ENCODE peak calls at places on chromosomes 4 and X, in five cellular contexts. I is left ventricle myocardium inferior, K is A673, S is AG09309, W is right lobe of liver. Q is an unnamed sample.

GRCh38 chrX:46485897-46486296 is 59.3 kb downstream of the ZNF674 start:
- DNase-seq in S (no peak), I (no peak), K (no peak), W (no peak), Q (no peak)

GRCh38 chr4:117793786-117794369 is 240.4 kb upstream of the NDST3 start:
- DNase-seq in K (no peak), S (no peak), W (no peak), I (no peak), Q (no peak)

GRCh38 chr4:178255172-178255571 is 812.9 kb upstream of the AGA start:
- DNase-seq in S (no peak), K (no peak), W (no peak), I (no peak), Q (no peak)

GRCh38 chrX:30283456-30284200 is 25.6 kb downstream of the NR0B1 start:
- DNase-seq in S (peak; percentile 58), W (no peak), K (peak; percentile 36), I (no peak), Q (peak; percentile 85)

GRCh38 chr4:168514249-168514852 is 17.5 kb downstream of the PALLD start:
- DNase-seq in W (no peak), K (peak; percentile 67), I (no peak), S (no peak), Q (peak; percentile 39)

GRCh38 chr4:159103406-159104131 is 690 bp downstream of the RAPGEF2 start:
- DNase-seq in W (peak; percentile 65), I (peak; percentile 70), K (peak; percentile 70), S (no peak), Q (peak; percentile 78)

GRCh38 chr4:38106301-38106700 is 146.1 kb downstream of the PTTG2 start:
- DNase-seq in W (no peak), K (no peak), S (no peak), I (no peak), Q (no peak)

GRCh38 chrX:51456246-51456645 is 40.1 kb downstream of the NUDT11 start:
- DNase-seq in K (no peak), I (no peak), W (no peak), S (no peak), Q (no peak)

GRCh38 chr4:41318839-41319530 is 62.3 kb downstream of the UCHL1 start:
- DNase-seq in W (no peak), K (no peak), I (peak; percentile 56), S (no peak), Q (no peak)

GRCh38 chr4:147975902-147976301 is 244.0 kb downstream of the ARHGAP10 start:
- DNase-seq in K (no peak), I (no peak), S (peak; percentile 23), W (no peak), Q (peak; percentile 16)

GRCh38 chr4:98529970-98530569 is 128.3 kb downstream of the TSPAN5 start:
- DNase-seq in W (no peak), K (no peak), I (no peak), S (no peak), Q (no peak)

GRCh38 chr4:168877779-168878491 is 132.1 kb downstream of the CBR4 start:
- DNase-seq in I (peak; percentile 64), S (no peak), W (peak; percentile 75), K (peak; percentile 37), Q (peak; percentile 63)

GRCh38 chr4:142567199-142567598 is 278.9 kb downstream of the INPP4B start:
- DNase-seq in W (no peak), K (peak; percentile 68), S (no peak), I (no peak), Q (no peak)

GRCh38 chrX:11239230-11239629 is 54.0 kb upstream of the AMELX start:
- DNase-seq in I (no peak), K (no peak), S (peak; percentile 27), W (no peak), Q (peak; percentile 42)

GRCh38 chr4:36414248-36414647 is 132.8 kb downstream of the DTHD1 start:
- DNase-seq in K (no peak), I (no peak), W (no peak), S (no peak), Q (no peak)

GRCh38 chrX:14496674-14497073 is 32.7 kb upstream of the GLRA2 start:
- DNase-seq in I (no peak), S (no peak), K (no peak), W (no peak), Q (no peak)

GRCh38 chrX:16212436-16212835 is 45.2 kb downstream of the MAGEB17 start:
- DNase-seq in S (no peak), K (peak; percentile 57), I (no peak), W (peak; percentile 22), Q (peak; percentile 36)

GRCh38 chr4:13917010-13917409 is 289.5 kb upstream of the BOD1L1 start:
- DNase-seq in I (no peak), S (peak; percentile 52), W (no peak), K (no peak), Q (no peak)

GRCh38 chrX:18377802-18378201 is 23.3 kb upstream of the SCML2 start:
- DNase-seq in W (no peak), I (no peak), S (no peak), K (peak; percentile 65), Q (peak; percentile 35)

GRCh38 chr4:4668355-4669210 is 126.7 kb upstream of the STX18 start:
- DNase-seq in S (no peak), W (no peak), K (no peak), I (no peak), Q (no peak)

GRCh38 chrX:43813898-43814297 is 68.4 kb downstream of the MAOB start:
- DNase-seq in I (no peak), W (no peak), K (peak; percentile 52), S (no peak), Q (peak; percentile 9)

GRCh38 chr4:185305979-185306442 is 89.7 kb downstream of the LRP2BP start:
- DNase-seq in W (no peak), S (peak; percentile 96), K (no peak), I (no peak), Q (no peak)

GRCh38 chr4:37699874-37700481 is 13.8 kb upstream of the RELL1 start:
- DNase-seq in W (no peak), I (no peak), S (no peak), K (no peak), Q (no peak)

GRCh38 chr4:186948361-186949291 is 225.0 kb upstream of the FAT1 start:
- DNase-seq in S (no peak), I (no peak), K (no peak), W (no peak), Q (peak; percentile 37)

GRCh38 chr4:118712872-118713271 is 27.7 kb downstream of the METTL14 start:
- DNase-seq in K (no peak), S (no peak), W (no peak), I (no peak), Q (no peak)

GRCh38 chr4:9758641-9759317 is 22.7 kb upstream of the DRD5 start:
- DNase-seq in S (no peak), K (no peak), W (no peak), I (no peak), Q (no peak)

GRCh38 chrX:151680805-151681204 is 14.5 kb upstream of the PRRG3 start:
- DNase-seq in K (peak; percentile 58), S (no peak), I (no peak), W (peak; percentile 41), Q (peak; percentile 60)

GRCh38 chr4:24734511-24734910 is 60.9 kb upstream of the SOD3 start:
- DNase-seq in I (no peak), K (no peak), W (no peak), S (no peak), Q (no peak)

GRCh38 chr4:38161208-38162113 is 201.3 kb downstream of the PTTG2 start:
- DNase-seq in K (no peak), S (no peak), W (no peak), I (no peak), Q (no peak)

GRCh38 chrX:49610718-49611310 is 12.0 kb downstream of the GAGE1 start:
- DNase-seq in I (no peak), S (no peak), W (no peak), K (peak; percentile 53), Q (no peak)
- H3K4me3 ChIP-seq in I (no peak overlapping the region), S (no peak overlapping the region), W (no peak overlapping the region), K (no peak overlapping the region), Q (no peak overlapping the region)

DNA sequence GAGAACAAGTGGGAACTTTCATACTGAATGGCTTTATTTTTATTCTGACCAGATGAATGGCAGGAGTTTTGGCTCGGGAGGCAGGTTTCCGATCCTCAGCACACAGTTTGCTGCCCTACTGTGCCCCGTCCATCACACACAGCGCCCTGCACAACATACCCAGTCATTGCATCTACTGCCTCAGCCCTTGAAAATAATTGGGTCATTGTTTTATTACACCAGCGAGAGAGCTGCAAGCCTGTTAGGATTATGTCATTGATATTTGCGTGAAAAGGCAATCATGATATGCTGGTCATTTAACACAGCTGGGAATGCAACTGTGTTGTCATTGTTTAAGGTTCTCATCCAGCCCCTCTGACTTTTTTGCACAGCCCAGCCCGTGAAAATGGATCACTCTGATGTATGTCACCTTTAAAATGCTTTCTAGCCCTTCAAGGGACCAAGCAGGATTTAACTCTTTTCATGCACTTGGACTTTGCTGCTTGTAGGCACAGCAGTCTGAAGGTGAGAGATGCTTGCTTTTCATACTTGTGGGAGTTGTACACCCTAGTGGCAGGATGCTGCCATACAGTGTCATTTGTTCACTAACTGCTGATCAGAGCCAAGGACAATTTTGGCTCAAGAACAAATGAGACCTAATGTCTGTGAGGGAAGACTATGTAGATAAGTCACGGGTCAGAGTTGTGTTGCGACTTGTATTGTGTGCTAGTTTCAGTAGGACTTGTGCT is 62.3 kb downstream of the RTL9 start:
- DNase-seq in I (no peak), K (peak; percentile 27), S (no peak), W (no peak), Q (no peak)
- TF ChIP-seq CTCF in I (no peak), K (peak; percentile 44), S (no peak), W (peak; percentile 27), Q (no peak)

DNA sequence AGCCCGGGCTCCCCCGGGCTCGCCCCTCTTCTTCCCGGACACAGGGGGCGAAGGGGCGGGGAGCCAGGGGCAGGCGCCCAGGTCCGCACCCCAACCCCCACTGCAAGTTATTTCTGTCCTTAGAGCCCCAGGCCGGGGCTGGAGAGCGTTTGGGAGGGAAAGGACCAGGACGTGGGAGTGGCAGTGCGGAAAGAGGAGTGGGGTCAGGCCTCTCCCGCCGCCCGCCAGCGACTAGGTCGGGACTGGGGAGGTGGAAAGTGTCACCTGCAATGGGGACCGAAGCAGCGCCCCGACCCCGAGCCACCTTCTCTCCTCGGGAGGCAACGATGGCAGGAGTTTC is 351 bp downstream of the CCDC160 start:
- DNase-seq in W (no peak), S (no peak), K (no peak), I (no peak), Q (peak; percentile 86)
- H3K4me3 ChIP-seq in W (peak overlapping the region; percentile 40), S (peak overlapping the region; percentile 23), K (peak overlapping the region; percentile 37), I (peak overlapping the region; percentile 67), Q (peak overlapping the region; percentile 90)

DNA sequence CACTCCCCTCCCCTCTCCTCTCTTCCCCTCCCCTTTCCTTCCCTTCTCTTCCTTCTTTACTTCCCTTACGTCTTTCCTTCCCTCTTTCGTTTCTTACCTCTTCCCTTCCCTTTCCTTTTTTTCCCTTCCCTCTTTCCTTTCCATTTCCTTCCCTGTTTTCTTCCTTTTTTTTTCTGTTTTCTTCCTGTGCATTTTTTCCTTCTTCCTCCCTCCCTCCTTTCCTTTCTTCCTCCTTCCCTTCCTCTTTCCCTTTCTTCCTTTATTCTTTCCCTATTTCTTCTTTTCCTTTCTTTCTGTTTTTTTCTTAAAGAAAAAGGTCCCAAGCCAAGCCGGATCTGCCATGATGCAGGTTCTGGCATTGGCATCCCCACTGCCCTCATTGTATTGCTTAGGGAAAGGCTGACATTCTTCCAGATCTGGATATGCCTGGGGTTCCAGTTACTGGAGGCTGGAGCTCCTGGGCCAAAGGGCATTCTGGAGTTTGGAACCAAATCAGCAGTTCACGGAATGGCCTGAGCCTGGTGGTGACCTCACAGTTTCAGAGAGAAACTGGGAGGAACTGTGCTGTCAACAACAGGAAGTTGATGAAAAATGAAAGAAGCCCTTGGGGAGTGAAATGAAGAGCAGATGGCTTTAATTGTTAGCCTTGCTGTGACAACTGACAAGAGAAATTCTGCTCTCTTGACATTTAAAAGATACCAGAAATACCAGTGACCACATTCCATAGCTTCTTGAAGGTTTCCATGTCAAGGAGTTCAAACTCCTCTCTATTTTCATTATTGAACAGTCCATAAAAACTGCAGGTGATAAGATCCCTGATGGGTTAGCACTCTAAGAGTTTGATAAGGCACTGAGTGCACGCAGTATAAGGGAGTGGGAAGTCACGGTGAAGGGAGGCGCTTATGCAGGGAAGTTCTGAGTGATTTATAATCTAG is 622.1 kb downstream of the SPRY1 start:
- DNase-seq in W (peak; percentile 24), S (no peak), I (peak; percentile 48), K (peak; percentile 89), Q (peak; percentile 94)
- TF ChIP-seq CTCF in W (no peak), S (no peak), I (no peak), K (no peak), Q (no peak)